ENCODE peak calls at places on chromosomes 3 and 15, in six cellular contexts. W is IMR-90, Q is H1, G is neuronal stem cell, O is mesendoderm, D is mesenchymal stem cell. C is an unnamed sample.

GRCh38 chr3:99638244-99638948 is at the start of gene COL8A1:
- DNase-seq in W (peak), D (peak), Q (peak), O (peak), G (peak), C (peak)

GRCh38 chr15:80512729-80513670 is 108.8 kb downstream of the ARNT2 start:
- DNase-seq in W (no peak), O (no peak), G (no peak), Q (peak), D (no peak), C (no peak)

GRCh38 chr3:131283862-131284261 is 97.7 kb upstream of the NUDT16 start:
- DNase-seq in D (no peak), G (no peak), W (no peak), O (peak), Q (no peak), C (no peak)

GRCh38 chr15:73078722-73079121 is 26.5 kb downstream of the NEO1 start:
- DNase-seq in Q (no peak), G (no peak), D (peak), W (peak), O (peak), C (no peak)

GRCh38 chr3:38003371-38003816 is 12.8 kb downstream of the VILL start:
- DNase-seq in Q (peak), O (peak), G (peak), W (peak), D (peak), C (peak)

GRCh38 chr15:59847925-59848415 is 156.1 kb upstream of the FOXB1 start:
- DNase-seq in D (no peak), G (no peak), W (no peak), O (no peak), Q (no peak), C (no peak)

GRCh38 chr3:194364652-194365434 is 4.7 kb downstream of the LRRC15 start:
- DNase-seq in D (peak), Q (no peak), W (peak), O (peak), G (no peak), C (no peak)

GRCh38 chr3:105930733-105931132 is 61.9 kb upstream of the CBLB start:
- DNase-seq in Q (no peak), D (no peak), O (peak), G (no peak), W (no peak), C (no peak)

GRCh38 chr15:43527802-43528541 is 10.6 kb downstream of the MAP1A start:
- DNase-seq in Q (no peak), O (no peak), W (no peak), G (no peak), D (no peak), C (no peak)

GRCh38 chr15:83653639-83654378 is at the start of gene ADAMTSL3:
- DNase-seq in W (no peak), O (peak), D (peak), Q (peak), G (peak), C (peak)

GRCh38 chr3:64936570-64936969 is 248.8 kb upstream of the ADAMTS9 start:
- DNase-seq in W (no peak), G (no peak), O (no peak), Q (no peak), D (no peak), C (no peak)

GRCh38 chr3:143001034-143001368 is 369 bp upstream of the U2SURP start:
- DNase-seq in G (no peak), W (no peak), D (no peak), O (no peak), Q (no peak), C (no peak)

GRCh38 chr3:23750573-23751484 is 54.9 kb upstream of the UBE2E1 start:
- DNase-seq in W (no peak), D (peak), O (no peak), G (no peak), Q (peak), C (no peak)

GRCh38 chr3:23749589-23749988 is 56.2 kb upstream of the UBE2E1 start:
- DNase-seq in O (no peak), W (no peak), D (no peak), G (no peak), Q (no peak), C (no peak)

GRCh38 chr3:23754215-23754614 is 51.5 kb upstream of the UBE2E1 start:
- DNase-seq in O (no peak), Q (no peak), D (no peak), G (no peak), W (no peak), C (no peak)

GRCh38 chr3:23751485-23751811 is 54.3 kb upstream of the UBE2E1 start:
- DNase-seq in W (no peak), O (peak), D (no peak), Q (no peak), G (peak), C (peak)

DNA sequence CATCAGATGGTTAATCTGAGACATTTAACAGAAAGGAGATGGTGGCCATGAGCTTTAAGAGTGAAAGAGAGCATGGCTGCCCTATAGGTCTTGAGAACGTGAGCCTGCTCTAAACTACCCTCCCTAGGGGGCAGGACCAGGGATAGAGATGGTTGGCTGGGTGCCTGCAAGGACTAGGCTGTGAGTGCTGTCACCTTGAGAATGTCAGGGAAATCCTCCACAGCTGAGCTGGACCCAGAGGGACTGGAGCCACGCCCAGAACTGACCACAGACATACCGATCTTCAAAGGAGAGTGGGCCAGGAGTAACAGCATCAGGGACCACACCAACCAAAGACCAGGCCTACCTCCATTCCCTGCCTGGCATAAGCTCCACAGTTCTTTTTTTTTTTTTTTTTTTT is 53.6 kb upstream of the UBE2E1 start:
- DNase-seq in Q (no peak), O (peak), W (no peak), D (no peak), G (no peak), C (no peak)
- H2BK15ac ChIP-seq in Q (no peak), O (no peak), W (peak), D (no peak), G (peak), C (no peak)

DNA sequence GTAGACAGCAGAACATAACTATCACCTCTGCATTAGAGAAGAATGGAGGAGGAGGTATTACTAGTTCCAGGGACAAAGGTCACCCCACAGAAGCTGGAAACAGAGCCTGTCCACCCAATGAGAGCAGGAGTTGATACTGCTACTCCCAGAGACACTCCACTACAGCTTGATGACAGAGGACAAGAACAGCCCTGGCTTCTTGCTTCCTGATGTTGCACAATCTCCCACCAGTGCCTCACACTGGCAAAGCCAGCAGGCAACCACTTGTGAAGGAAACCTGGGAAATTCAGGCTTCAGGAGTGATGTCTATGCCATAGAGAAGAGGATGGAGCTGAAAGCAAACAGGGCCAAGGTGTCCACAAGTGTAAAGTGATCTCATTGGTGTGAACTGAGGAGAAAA is 78.0 kb upstream of the POU1F1 start:
- DNase-seq in G (no peak), Q (no peak), D (peak), W (no peak), O (peak), C (no peak)
- H2BK15ac ChIP-seq in G (no peak), Q (no peak), D (no peak), W (no peak), O (no peak), C (no peak)

DNA sequence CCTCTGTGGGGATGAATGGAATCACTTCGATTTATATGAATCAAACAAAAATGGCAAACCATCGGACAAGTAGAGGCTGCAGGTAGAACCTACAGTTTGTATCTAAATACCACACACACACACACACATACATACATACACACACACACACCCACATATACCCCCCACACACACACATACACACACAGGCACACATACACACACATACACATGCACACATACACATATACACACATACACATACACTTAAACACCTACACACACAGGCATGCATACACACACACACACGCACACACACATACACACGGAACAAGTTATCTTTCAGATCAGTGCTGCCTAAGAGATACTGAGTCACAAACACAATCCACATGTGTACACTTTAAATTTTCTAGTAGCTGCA is 24.3 kb downstream of the HEG1 start:
- DNase-seq in D (no peak), W (no peak), G (no peak), O (no peak), Q (no peak), C (no peak)
- H2BK15ac ChIP-seq in D (no peak), W (no peak), G (no peak), O (no peak), Q (no peak), C (no peak)

GRCh38 chr3:151437047-151437446 is 23.8 kb downstream of the IGSF10 start:
- DNase-seq in D (no peak), Q (no peak), W (no peak), G (no peak), O (no peak), C (no peak)
- H2BK15ac ChIP-seq in D (no peak), Q (no peak), W (no peak), G (no peak), O (no peak), C (no peak)

C was measured in H9.